ENCODE peak calls at places on chromosomes 12 and 14, in ten cellular contexts. C is H7; H is HCT116; V is stimulated activated CD4-positive, alpha-beta T cell treated with anti-CD3 and anti-CD28 coated beads, Interleukin-1b, Interleukin-23, amount 100 ng/mL, for 1 hour; G is activated T-helper 1 cell treated with anti-CD3 and anti-CD28 coated beads, Interleukin-12 subunit alpha, Interleukin-12 subunit beta, Interleukin-2, Interleukin-4 antibody, amounts not matched to agents 30 ng/mL and 10 ng/mL and 1 ng/mL, durations not matched to agents 14 hours and 24 hours and 36 hours; Y is heart right ventricle; N is activated CD4-positive, alpha-beta T cell treated with anti-CD3 and anti-CD28 coated beads for 24 hours; T is mesendoderm; J is activated B cell treated with CpG ODN at 0.5 μM for 24 hours; M is ELR. K is an unnamed sample.

GRCh38 chr14:101174980-101175606 is 271.6 kb upstream of the RTL1 start:
- DNase-seq in N (no peak), T (no peak), M (no peak), C (no peak), G (no peak), Y (no peak), H (no peak), J (no peak), V (no peak), K (no peak)

GRCh38 chr14:99382781-99383456 is 97.7 kb downstream of the SETD3 start:
- DNase-seq in C (no peak), Y (no peak), N (no peak), G (no peak), H (no peak), M (peak), V (no peak), T (no peak), J (no peak), K (no peak)

GRCh38 chr12:32273063-32273521 is 126.3 kb upstream of the FGD4 start:
- DNase-seq in C (no peak), J (no peak), T (no peak), M (peak), V (no peak), N (no peak), Y (no peak), H (no peak), G (no peak), K (no peak)

GRCh38 chr12:47997321-47997720 is 7.0 kb downstream of the COL2A1 start:
- DNase-seq in V (no peak), M (no peak), T (no peak), Y (no peak), N (no peak), J (no peak), H (no peak), G (no peak), C (no peak), K (no peak)

GRCh38 chr12:94265966-94266365 is 117.6 kb downstream of the PLXNC1 start:
- DNase-seq in M (no peak), G (no peak), H (no peak), N (no peak), T (no peak), Y (no peak), J (no peak), V (no peak), C (no peak), K (no peak)

GRCh38 chr12:120239776-120240494 is 25.6 kb downstream of the PXN start:
- DNase-seq in T (no peak), N (no peak), G (no peak), H (no peak), J (no peak), V (no peak), Y (no peak), C (no peak), M (no peak), K (no peak)

GRCh38 chr14:78310263-78310662 is 140.1 kb downstream of the NRXN3 start:
- DNase-seq in V (no peak), Y (no peak), H (no peak), N (no peak), T (no peak), M (no peak), J (no peak), C (no peak), G (no peak), K (no peak)

GRCh38 chr12:122060069-122060468 is 18.5 kb upstream of the MLXIP start:
- DNase-seq in Y (peak), N (no peak), M (no peak), J (no peak), G (no peak), C (peak), H (no peak), T (no peak), V (no peak), K (no peak)

GRCh38 chr12:109696485-109697269 is 16.9 kb upstream of the FAM222A start:
- DNase-seq in M (peak), T (no peak), V (no peak), Y (no peak), N (no peak), G (no peak), H (no peak), J (no peak), C (no peak), K (no peak)

GRCh38 chr12:16880864-16881285 is 274.9 kb upstream of the LMO3 start:
- DNase-seq in T (peak), H (no peak), M (no peak), C (peak), G (no peak), N (no peak), J (no peak), Y (no peak), V (no peak), K (no peak)

GRCh38 chr12:6374028-6374780 is 1.2 kb downstream of the SCNN1A start:
- DNase-seq in T (peak), V (no peak), C (peak), H (no peak), Y (no peak), G (no peak), J (no peak), N (no peak), M (no peak), K (no peak)

GRCh38 chr12:112540021-112540420 is 121.3 kb downstream of the PTPN11 start:
- DNase-seq in M (no peak), J (no peak), C (no peak), G (no peak), T (no peak), N (no peak), Y (no peak), H (no peak), V (no peak), K (no peak)

GRCh38 chr12:62164036-62164435 is 96.2 kb upstream of the USP15 start:
- DNase-seq in Y (no peak), T (no peak), G (no peak), H (no peak), C (no peak), M (no peak), V (no peak), J (no peak), N (no peak), K (no peak)

GRCh38 chr12:5428332-5429221 is 3.3 kb upstream of the NTF3 start:
- DNase-seq in T (peak), H (no peak), Y (peak), M (peak), C (peak), G (no peak), V (no peak), N (no peak), J (no peak), K (no peak)

GRCh38 chr12:3684449-3685051 is 68.4 kb downstream of the CRACR2A start:
- DNase-seq in Y (peak), M (no peak), C (no peak), T (no peak), J (no peak), N (no peak), V (no peak), H (no peak), G (no peak), K (no peak)